ENCODE peak calls at places on chromosomes 11 and 22, in eight cellular contexts. T is IMR-90; B is testis; F is brain microvascular endothelial cell; R is thoracic aorta; J is CD8-positive, alpha-beta T cell; L is HepG2; P is endodermal cell. Y is an unnamed sample.

GRCh38 chr11:17532814-17533213 is 11.4 kb downstream of the USH1C start:
- DNase-seq in T (no peak), B (no peak), F (no peak), R (no peak), J (no peak), L (peak; percentile 12), P (no peak), Y (no peak)

GRCh38 chr11:69114811-69115523 is 40.8 kb upstream of the SMIM38 start:
- DNase-seq in T (no peak), B (no peak), F (no peak), R (no peak), J (no peak), L (no peak), P (no peak), Y (no peak)

GRCh38 chr22:49499433-49500075 is 328.1 kb downstream of the BRD1 start:
- DNase-seq in T (no peak), B (no peak), F (no peak), R (no peak), J (no peak), L (no peak), P (no peak), Y (no peak)

GRCh38 chr11:67409781-67410368 is 5.6 kb upstream of the CARNS1 start:
- DNase-seq in T (no peak), B (no peak), F (no peak), R (no peak), J (no peak), L (peak; percentile 61), P (peak; percentile 94), Y (no peak)

GRCh38 chr11:103737791-103738190 is 298.6 kb upstream of the DDI1 start:
- DNase-seq in T (no peak), B (no peak), F (no peak), R (no peak), J (no peak), L (no peak), P (no peak), Y (no peak)

GRCh38 chr11:131544591-131544990 is 174.2 kb downstream of the NTM start:
- DNase-seq in T (no peak), B (no peak), F (no peak), R (no peak), J (no peak), L (no peak), P (peak; percentile 85), Y (no peak)

GRCh38 chr11:44539971-44540370 is 25.5 kb upstream of the CD82 start:
- DNase-seq in T (no peak), B (no peak), F (no peak), R (no peak), J (no peak), L (no peak), P (peak; percentile 80), Y (no peak)

GRCh38 chr11:46906596-46906995 is 11.8 kb downstream of the LRP4 start:
- DNase-seq in T (peak; percentile 52), B (peak; percentile 23), F (peak; percentile 32), R (no peak), J (no peak), L (no peak), P (peak; percentile 81), Y (no peak)

GRCh38 chr11:47399860-47400812 is 8.3 kb upstream of the SLC39A13 start:
- DNase-seq in T (no peak), B (no peak), F (no peak), R (no peak), J (no peak), L (no peak), P (peak; percentile 78), Y (no peak)

GRCh38 chr11:31871310-31872073 is 60.4 kb upstream of the PAX6 start:
- DNase-seq in T (no peak), B (no peak), F (no peak), R (no peak), J (no peak), L (no peak), P (peak; percentile 63), Y (no peak)

GRCh38 chr11:27120211-27120610 is 79.6 kb downstream of the BBOX1 start:
- DNase-seq in T (no peak), B (no peak), F (no peak), R (no peak), J (no peak), L (no peak), P (no peak), Y (no peak)

GRCh38 chr22:22201185-22201924 is 43.2 kb upstream of the VPREB1 start:
- DNase-seq in T (peak; percentile 24), B (no peak), F (no peak), R (no peak), J (peak; percentile 42), L (peak; percentile 25), P (peak; percentile 76), Y (no peak)

GRCh38 chr11:9982796-9983579 is 311.0 kb downstream of the SBF2 start:
- DNase-seq in T (peak; percentile 40), B (no peak), F (peak; percentile 80), R (no peak), J (no peak), L (peak; percentile 71), P (peak; percentile 91), Y (no peak)

GRCh38 chr11:129938764-129939163 is 43.4 kb upstream of the NFRKB start:
- DNase-seq in T (no peak), B (no peak), F (no peak), R (no peak), J (no peak), L (no peak), P (no peak), Y (no peak)

GRCh38 chr11:123187670-123188507 is 7.2 kb downstream of the CLMP start:
- DNase-seq in T (peak; percentile 63), B (no peak), F (peak; percentile 11), R (no peak), J (no peak), L (no peak), P (no peak), Y (no peak)

GRCh38 chr11:123186291-123186690 is 8.8 kb downstream of the CLMP start:
- DNase-seq in T (no peak), B (no peak), F (no peak), R (no peak), J (no peak), L (no peak), P (no peak), Y (peak; percentile 70)

GRCh38 chr11:123187221-123187620 is 7.8 kb downstream of the CLMP start:
- DNase-seq in T (peak; percentile 42), B (no peak), F (no peak), R (no peak), J (no peak), L (no peak), P (no peak), Y (no peak)

GRCh38 chr11:123190504-123190903 is 4.5 kb downstream of the CLMP start:
- DNase-seq in T (no peak), B (no peak), F (no peak), R (no peak), J (no peak), L (no peak), P (no peak), Y (no peak)

DNA sequence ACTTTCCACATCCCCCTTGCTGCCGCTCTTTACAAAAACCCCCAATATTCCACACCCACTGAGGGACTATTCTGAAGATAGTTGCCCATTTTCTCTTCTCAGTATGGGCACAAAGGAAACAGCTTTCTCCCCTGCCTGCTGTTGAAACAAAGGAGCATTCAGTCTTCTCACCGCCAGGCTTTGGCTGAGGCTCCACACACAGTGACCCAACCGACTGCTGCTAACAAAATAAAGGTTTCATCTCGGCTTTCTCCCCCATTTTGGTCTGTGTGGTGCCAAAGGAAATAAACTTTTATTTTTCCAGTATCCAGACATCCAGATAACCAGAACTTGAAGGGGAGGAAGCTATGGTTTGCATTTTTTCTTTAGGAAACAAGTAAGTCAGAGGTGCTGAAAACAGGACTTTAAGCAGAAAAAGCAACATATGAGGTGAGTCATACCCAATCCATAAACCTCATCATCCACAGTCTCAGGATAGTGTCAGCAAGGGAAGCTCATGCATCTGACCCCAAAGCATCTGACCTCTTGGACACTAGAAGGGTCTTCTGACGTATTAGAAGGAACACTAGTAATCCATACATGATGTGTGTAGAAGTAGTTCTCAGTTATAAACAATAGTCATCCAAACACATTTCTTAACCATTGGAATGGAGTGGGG is 6.4 kb downstream of the CLMP start:
- DNase-seq in T (peak; percentile 99), B (peak; percentile 36), F (peak; percentile 66), R (no peak), J (no peak), L (no peak), P (no peak), Y (no peak)
- TF ChIP-seq CTCF in T (no peak), B (no peak), F (peak; percentile 44), R (peak; percentile 28), J (no peak), L (no peak), P (peak; percentile 34), Y (no peak)

DNA sequence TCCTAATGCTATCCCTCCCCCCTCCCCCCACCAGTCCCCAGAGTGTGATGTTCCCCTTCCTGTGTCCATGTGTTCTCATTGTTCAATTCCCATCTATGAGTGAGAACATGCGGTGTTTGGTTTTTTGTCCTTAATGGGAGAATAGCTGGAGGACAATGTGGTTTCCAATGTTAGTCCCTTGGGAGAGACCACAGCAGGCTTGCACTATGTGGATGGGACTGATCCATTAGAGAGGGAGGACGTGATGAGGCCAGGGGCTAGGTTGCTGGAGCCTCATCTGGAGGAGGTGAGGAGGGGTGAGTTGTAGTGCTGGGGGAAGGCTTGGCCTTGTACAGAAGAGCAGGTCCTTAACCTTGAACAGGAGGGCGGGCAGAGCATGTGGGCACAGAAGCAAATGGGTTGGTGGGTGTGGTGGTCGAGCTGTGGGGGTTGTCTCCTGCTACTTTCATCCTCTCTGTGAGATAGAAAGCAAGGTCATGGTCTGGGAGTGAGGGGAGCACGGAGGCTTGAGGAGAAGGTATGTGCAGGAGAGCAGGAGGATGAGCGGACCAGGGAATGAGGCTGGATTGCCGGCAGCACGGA is 11.4 kb upstream of the SREBF2 start:
- DNase-seq in T (no peak), B (no peak), F (no peak), R (no peak), J (no peak), L (no peak), P (no peak), Y (no peak)
- H3K27ac ChIP-seq in T (no peak overlapping the region), B (no peak overlapping the region), F (no peak overlapping the region), R (no peak overlapping the region), J (no peak overlapping the region), L (no peak overlapping the region), P (peak overlapping the region; percentile 32), Y (no peak overlapping the region)

DNA sequence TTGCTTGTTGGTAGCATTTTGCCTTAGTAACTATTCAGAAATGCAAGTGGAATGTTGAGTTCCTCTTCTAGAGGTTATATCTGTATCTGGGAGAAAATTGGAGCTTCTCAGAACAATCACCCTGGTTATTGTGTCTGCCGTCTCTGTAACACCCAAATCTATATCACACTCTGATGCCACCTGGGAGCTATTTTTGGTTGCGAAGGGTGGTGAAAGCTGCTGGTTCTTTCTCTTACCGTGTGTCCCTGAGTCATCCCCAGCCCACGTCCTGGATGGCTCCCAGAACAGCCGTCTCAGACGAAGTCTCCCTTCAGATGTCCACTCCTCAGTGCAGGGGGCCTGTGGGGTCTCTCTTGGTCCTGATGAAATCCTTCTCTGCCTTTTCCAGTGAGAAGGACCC is 83.5 kb downstream of the C22orf31 start:
- DNase-seq in T (peak; percentile 54), B (peak; percentile 30), F (peak; percentile 49), R (no peak), J (no peak), L (no peak), P (no peak), Y (peak; percentile 73)
- H3K4me3 ChIP-seq in T (no peak overlapping the region), B (no peak overlapping the region), F (no peak overlapping the region), R (peak overlapping the region; percentile 57), J (no peak overlapping the region), L (no peak overlapping the region), P (no peak overlapping the region), Y (no peak overlapping the region)

DNA sequence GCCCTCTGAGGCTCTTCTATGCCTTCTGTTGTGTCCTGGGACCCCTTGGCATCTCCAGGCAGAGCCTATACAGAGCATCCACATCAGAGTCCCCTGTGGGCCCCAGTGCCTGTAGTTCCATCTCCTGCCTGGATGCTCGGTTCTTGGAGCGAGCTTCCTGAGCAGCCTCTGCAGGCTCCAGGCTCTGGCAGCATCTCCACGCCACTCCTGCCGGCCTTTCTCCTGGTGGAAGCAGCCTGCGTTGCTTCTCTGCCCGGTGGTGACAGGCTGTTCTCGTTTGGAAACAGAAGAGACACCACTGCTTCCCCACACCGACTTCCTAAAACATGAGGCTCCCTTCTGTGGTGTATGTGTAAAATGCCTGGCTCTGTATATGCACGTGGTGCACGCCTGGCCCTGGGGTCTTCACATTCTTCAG is 52.8 kb downstream of the BCR start:
- DNase-seq in T (no peak), B (peak; percentile 46), F (no peak), R (no peak), J (no peak), L (no peak), P (peak; percentile 78), Y (no peak)
- TF ChIP-seq CTCF in T (no peak), B (no peak), F (peak; percentile 42), R (no peak), J (no peak), L (no peak), P (peak; percentile 52), Y (no peak)

Y was measured in adrenal gland.